ENCODE peak calls at places on chromosomes 6 and 20, in eight cellular contexts. One of them, this sample, is unnamed.

GRCh38 chr6:80254716-80255115 is 148.2 kb downstream of the BCKDHB start:
- DNase-seq in fibroblast of the aortic adventitia: peak
- DNase-seq in A549: no peak
- DNase-seq in HepG2: peak
- DNase-seq in esophagus squamous epithelium: no peak
- DNase-seq in CD8-positive, alpha-beta T cell: no peak
- DNase-seq in PC-3: no peak
- DNase-seq in dorsolateral prefrontal cortex: no peak
- DNase-seq in this sample: peak

GRCh38 chr20:51930775-51931174 is 128.5 kb upstream of the SALL4 start:
- DNase-seq in fibroblast of the aortic adventitia: peak
- DNase-seq in A549: peak
- DNase-seq in HepG2: no peak
- DNase-seq in esophagus squamous epithelium: no peak
- DNase-seq in CD8-positive, alpha-beta T cell: no peak
- DNase-seq in PC-3: peak
- DNase-seq in dorsolateral prefrontal cortex: no peak
- DNase-seq in this sample: peak

GRCh38 chr6:3635482-3635881 is 116.0 kb downstream of the PXDC1 start:
- DNase-seq in fibroblast of the aortic adventitia: no peak
- DNase-seq in A549: no peak
- DNase-seq in HepG2: no peak
- DNase-seq in esophagus squamous epithelium: no peak
- DNase-seq in CD8-positive, alpha-beta T cell: no peak
- DNase-seq in PC-3: no peak
- DNase-seq in dorsolateral prefrontal cortex: peak
- DNase-seq in this sample: no peak

GRCh38 chr6:72894091-72894490 is 272.2 kb downstream of the KCNQ5 start:
- DNase-seq in fibroblast of the aortic adventitia: no peak
- DNase-seq in A549: no peak
- DNase-seq in HepG2: no peak
- DNase-seq in esophagus squamous epithelium: no peak
- DNase-seq in CD8-positive, alpha-beta T cell: no peak
- DNase-seq in PC-3: peak
- DNase-seq in dorsolateral prefrontal cortex: no peak
- DNase-seq in this sample: no peak

GRCh38 chr6:44487002-44487401 is 99.5 kb downstream of the CDC5L start:
- DNase-seq in fibroblast of the aortic adventitia: no peak
- DNase-seq in A549: no peak
- DNase-seq in HepG2: no peak
- DNase-seq in esophagus squamous epithelium: no peak
- DNase-seq in CD8-positive, alpha-beta T cell: no peak
- DNase-seq in PC-3: no peak
- DNase-seq in dorsolateral prefrontal cortex: no peak
- DNase-seq in this sample: no peak

GRCh38 chr6:81812416-81812815 is 59.9 kb upstream of the TENT5A start:
- DNase-seq in fibroblast of the aortic adventitia: no peak
- DNase-seq in A549: no peak
- DNase-seq in HepG2: no peak
- DNase-seq in esophagus squamous epithelium: no peak
- DNase-seq in CD8-positive, alpha-beta T cell: no peak
- DNase-seq in PC-3: no peak
- DNase-seq in dorsolateral prefrontal cortex: no peak
- DNase-seq in this sample: no peak

GRCh38 chr6:56368484-56368883 is 121.1 kb upstream of the COL21A1 start:
- DNase-seq in fibroblast of the aortic adventitia: no peak
- DNase-seq in A549: no peak
- DNase-seq in HepG2: peak
- DNase-seq in esophagus squamous epithelium: no peak
- DNase-seq in CD8-positive, alpha-beta T cell: no peak
- DNase-seq in PC-3: no peak
- DNase-seq in dorsolateral prefrontal cortex: no peak
- DNase-seq in this sample: peak

GRCh38 chr6:105849741-105850140 is 236.4 kb upstream of the PRDM1 start:
- DNase-seq in fibroblast of the aortic adventitia: peak
- DNase-seq in A549: no peak
- DNase-seq in HepG2: no peak
- DNase-seq in esophagus squamous epithelium: no peak
- DNase-seq in CD8-positive, alpha-beta T cell: no peak
- DNase-seq in PC-3: peak
- DNase-seq in dorsolateral prefrontal cortex: no peak
- DNase-seq in this sample: no peak

GRCh38 chr20:20130399-20130798 is 78.1 kb downstream of the CFAP61 start:
- DNase-seq in fibroblast of the aortic adventitia: peak
- DNase-seq in A549: peak
- DNase-seq in HepG2: peak
- DNase-seq in esophagus squamous epithelium: no peak
- DNase-seq in CD8-positive, alpha-beta T cell: no peak
- DNase-seq in PC-3: peak
- DNase-seq in dorsolateral prefrontal cortex: no peak
- DNase-seq in this sample: peak

GRCh38 chr6:1103945-1104623 is 207.8 kb upstream of the FOXQ1 start:
- DNase-seq in fibroblast of the aortic adventitia: no peak
- DNase-seq in A549: no peak
- DNase-seq in HepG2: no peak
- DNase-seq in esophagus squamous epithelium: no peak
- DNase-seq in CD8-positive, alpha-beta T cell: no peak
- DNase-seq in PC-3: no peak
- DNase-seq in dorsolateral prefrontal cortex: no peak
- DNase-seq in this sample: no peak

GRCh38 chr20:32327087-32327681 is 30.9 kb upstream of the ASXL1 start:
- DNase-seq in fibroblast of the aortic adventitia: peak
- DNase-seq in A549: no peak
- DNase-seq in HepG2: peak
- DNase-seq in esophagus squamous epithelium: no peak
- DNase-seq in CD8-positive, alpha-beta T cell: no peak
- DNase-seq in PC-3: no peak
- DNase-seq in dorsolateral prefrontal cortex: no peak
- DNase-seq in this sample: peak

GRCh38 chr6:8803181-8803760 is 367.9 kb upstream of the SLC35B3 start:
- DNase-seq in fibroblast of the aortic adventitia: no peak
- DNase-seq in A549: no peak
- DNase-seq in HepG2: no peak
- DNase-seq in esophagus squamous epithelium: no peak
- DNase-seq in CD8-positive, alpha-beta T cell: no peak
- DNase-seq in PC-3: no peak
- DNase-seq in dorsolateral prefrontal cortex: no peak
- DNase-seq in this sample: no peak

GRCh38 chr20:56949318-56949717 is 317.1 kb downstream of the BMP7 start:
- DNase-seq in fibroblast of the aortic adventitia: no peak
- DNase-seq in A549: peak
- DNase-seq in HepG2: no peak
- DNase-seq in esophagus squamous epithelium: no peak
- DNase-seq in CD8-positive, alpha-beta T cell: no peak
- DNase-seq in PC-3: peak
- DNase-seq in dorsolateral prefrontal cortex: no peak
- DNase-seq in this sample: no peak

GRCh38 chr6:163099621-163100171 is 314.8 kb upstream of the QKI start:
- DNase-seq in fibroblast of the aortic adventitia: no peak
- DNase-seq in A549: no peak
- DNase-seq in HepG2: no peak
- DNase-seq in esophagus squamous epithelium: no peak
- DNase-seq in CD8-positive, alpha-beta T cell: no peak
- DNase-seq in PC-3: no peak
- DNase-seq in dorsolateral prefrontal cortex: no peak
- DNase-seq in this sample: no peak

GRCh38 chr6:80550271-80550670 is 443.8 kb downstream of the BCKDHB start:
- DNase-seq in fibroblast of the aortic adventitia: peak
- DNase-seq in A549: no peak
- DNase-seq in HepG2: no peak
- DNase-seq in esophagus squamous epithelium: no peak
- DNase-seq in CD8-positive, alpha-beta T cell: no peak
- DNase-seq in PC-3: no peak
- DNase-seq in dorsolateral prefrontal cortex: no peak
- DNase-seq in this sample: no peak

GRCh38 chr6:133889557-133890301 is 816 bp downstream of the TCF21 start:
- DNase-seq in fibroblast of the aortic adventitia: peak
- DNase-seq in A549: no peak
- DNase-seq in HepG2: no peak
- DNase-seq in esophagus squamous epithelium: no peak
- DNase-seq in CD8-positive, alpha-beta T cell: no peak
- DNase-seq in PC-3: no peak
- DNase-seq in dorsolateral prefrontal cortex: no peak
- DNase-seq in this sample: peak

GRCh38 chr6:139979021-139979721 is 604.7 kb upstream of the CITED2 start:
- DNase-seq in fibroblast of the aortic adventitia: no peak
- DNase-seq in A549: no peak
- DNase-seq in HepG2: no peak
- DNase-seq in esophagus squamous epithelium: no peak
- DNase-seq in CD8-positive, alpha-beta T cell: no peak
- DNase-seq in PC-3: no peak
- DNase-seq in dorsolateral prefrontal cortex: no peak
- DNase-seq in this sample: peak

GRCh38 chr6:7878401-7878964 is 32.1 kb downstream of the TXNDC5 start:
- DNase-seq in fibroblast of the aortic adventitia: no peak
- DNase-seq in A549: no peak
- DNase-seq in HepG2: no peak
- DNase-seq in esophagus squamous epithelium: no peak
- DNase-seq in CD8-positive, alpha-beta T cell: no peak
- DNase-seq in PC-3: no peak
- DNase-seq in dorsolateral prefrontal cortex: no peak
- DNase-seq in this sample: peak

GRCh38 chr20:23435675-23436539 is 3.6 kb upstream of the CSTL1 start:
- DNase-seq in fibroblast of the aortic adventitia: no peak
- DNase-seq in A549: no peak
- DNase-seq in HepG2: peak
- DNase-seq in esophagus squamous epithelium: no peak
- DNase-seq in CD8-positive, alpha-beta T cell: no peak
- DNase-seq in PC-3: no peak
- DNase-seq in dorsolateral prefrontal cortex: no peak
- DNase-seq in this sample: peak

GRCh38 chr20:34437330-34437986 is 74.4 kb downstream of the ITCH start:
- DNase-seq in fibroblast of the aortic adventitia: peak
- DNase-seq in A549: no peak
- DNase-seq in HepG2: no peak
- DNase-seq in esophagus squamous epithelium: no peak
- DNase-seq in CD8-positive, alpha-beta T cell: no peak
- DNase-seq in PC-3: no peak
- DNase-seq in dorsolateral prefrontal cortex: no peak
- DNase-seq in this sample: peak

GRCh38 chr6:118674772-118675171 is 23.4 kb upstream of the CEP85L start:
- DNase-seq in fibroblast of the aortic adventitia: no peak
- DNase-seq in A549: peak
- DNase-seq in HepG2: no peak
- DNase-seq in esophagus squamous epithelium: no peak
- DNase-seq in CD8-positive, alpha-beta T cell: no peak
- DNase-seq in PC-3: peak
- DNase-seq in dorsolateral prefrontal cortex: no peak
- DNase-seq in this sample: no peak

GRCh38 chr20:43731469-43731868 is 4.7 kb upstream of the GTSF1L start:
- DNase-seq in fibroblast of the aortic adventitia: peak
- DNase-seq in A549: no peak
- DNase-seq in HepG2: no peak
- DNase-seq in esophagus squamous epithelium: no peak
- DNase-seq in CD8-positive, alpha-beta T cell: no peak
- DNase-seq in PC-3: peak
- DNase-seq in dorsolateral prefrontal cortex: no peak
- DNase-seq in this sample: peak

GRCh38 chr6:143536866-143537691 is 25.6 kb upstream of the FUCA2 start:
- DNase-seq in fibroblast of the aortic adventitia: peak
- DNase-seq in A549: peak
- DNase-seq in HepG2: peak
- DNase-seq in esophagus squamous epithelium: no peak
- DNase-seq in CD8-positive, alpha-beta T cell: peak
- DNase-seq in PC-3: peak
- DNase-seq in dorsolateral prefrontal cortex: peak
- DNase-seq in this sample: peak
- TF ChIP-seq CTCF in fibroblast of the aortic adventitia: peak
- TF ChIP-seq CTCF in A549: peak
- TF ChIP-seq CTCF in HepG2: peak
- TF ChIP-seq CTCF in esophagus squamous epithelium: peak
- TF ChIP-seq CTCF in CD8-positive, alpha-beta T cell: peak
- TF ChIP-seq CTCF in PC-3: no peak
- TF ChIP-seq CTCF in dorsolateral prefrontal cortex: peak
- TF ChIP-seq CTCF in this sample: peak

DNA sequence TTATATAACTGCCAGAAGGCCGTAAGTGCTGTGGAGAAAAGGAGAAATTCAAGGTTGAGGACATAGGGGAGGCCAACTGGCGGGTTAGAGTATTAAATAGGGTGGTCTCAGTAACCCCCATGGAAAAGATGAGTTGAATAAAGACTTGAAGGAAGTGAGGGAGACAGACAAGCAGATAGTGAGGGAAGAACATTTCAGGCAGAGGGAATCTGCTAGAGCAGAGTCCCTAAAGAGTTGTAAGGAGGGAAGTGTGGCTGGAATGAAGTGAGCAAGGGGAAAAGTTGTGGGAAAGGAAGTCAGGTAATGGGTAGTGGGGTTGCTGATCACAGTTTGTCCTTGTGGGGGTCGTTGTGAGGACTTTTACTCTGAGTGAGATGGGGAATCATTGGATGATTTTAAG is 1.4 kb downstream of the KIFC1 start:
- DNase-seq in fibroblast of the aortic adventitia: no peak
- DNase-seq in A549: no peak
- DNase-seq in HepG2: no peak
- DNase-seq in esophagus squamous epithelium: no peak
- DNase-seq in CD8-positive, alpha-beta T cell: no peak
- DNase-seq in PC-3: no peak
- DNase-seq in dorsolateral prefrontal cortex: no peak
- DNase-seq in this sample: no peak
- H3K4me3 ChIP-seq in fibroblast of the aortic adventitia: peak
- H3K4me3 ChIP-seq in A549: peak
- H3K4me3 ChIP-seq in HepG2: peak
- H3K4me3 ChIP-seq in esophagus squamous epithelium: no peak
- H3K4me3 ChIP-seq in CD8-positive, alpha-beta T cell: no peak
- H3K4me3 ChIP-seq in PC-3: peak
- H3K4me3 ChIP-seq in dorsolateral prefrontal cortex: no peak
- H3K4me3 ChIP-seq in this sample: peak

GRCh38 chr6:37575221-37575620 is 75.5 kb upstream of the CCDC167 start:
- DNase-seq in fibroblast of the aortic adventitia: no peak
- DNase-seq in A549: no peak
- DNase-seq in HepG2: no peak
- DNase-seq in esophagus squamous epithelium: no peak
- DNase-seq in CD8-positive, alpha-beta T cell: no peak
- DNase-seq in PC-3: no peak
- DNase-seq in dorsolateral prefrontal cortex: no peak
- DNase-seq in this sample: no peak
- TF ChIP-seq CTCF in fibroblast of the aortic adventitia: no peak
- TF ChIP-seq CTCF in A549: no peak
- TF ChIP-seq CTCF in HepG2: no peak
- TF ChIP-seq CTCF in esophagus squamous epithelium: no peak
- TF ChIP-seq CTCF in CD8-positive, alpha-beta T cell: no peak
- TF ChIP-seq CTCF in PC-3: no peak
- TF ChIP-seq CTCF in dorsolateral prefrontal cortex: no peak
- TF ChIP-seq CTCF in this sample: no peak

DNA sequence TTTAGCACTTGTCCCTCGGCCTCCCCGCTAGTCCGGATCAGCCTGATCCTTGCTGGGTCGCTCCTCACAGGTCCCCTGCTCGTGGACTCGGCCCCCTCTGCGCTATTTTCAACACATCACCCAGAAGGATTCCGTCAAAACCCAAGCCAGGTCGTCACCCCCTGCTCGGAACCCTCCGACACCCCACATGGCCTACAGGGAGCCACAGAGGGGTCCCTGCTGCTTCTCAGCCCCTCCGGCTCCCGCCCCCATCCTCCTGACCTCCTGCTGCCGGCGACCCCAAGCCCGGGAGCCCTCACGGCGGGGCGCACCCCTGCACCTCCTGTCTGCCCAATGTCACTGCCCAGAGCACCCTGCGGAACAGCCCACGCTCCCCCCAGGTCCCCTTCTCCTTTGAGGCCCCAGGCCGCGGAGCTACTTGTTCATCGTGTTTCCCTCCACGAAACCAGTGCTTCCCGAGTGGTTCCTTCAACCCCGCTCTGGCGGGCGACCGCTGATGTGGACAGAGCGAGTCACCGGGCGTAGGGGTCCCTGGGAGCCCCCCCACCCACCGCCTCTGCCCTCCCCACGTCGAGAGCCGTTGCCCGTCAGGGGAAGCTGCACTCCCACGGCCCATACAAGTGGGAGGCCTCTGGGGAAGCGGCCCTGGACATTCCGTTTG is 638 bp upstream of the MYL9 start:
- DNase-seq in fibroblast of the aortic adventitia: no peak
- DNase-seq in A549: no peak
- DNase-seq in HepG2: no peak
- DNase-seq in esophagus squamous epithelium: no peak
- DNase-seq in CD8-positive, alpha-beta T cell: no peak
- DNase-seq in PC-3: no peak
- DNase-seq in dorsolateral prefrontal cortex: no peak
- DNase-seq in this sample: peak
- H3K4me3 ChIP-seq in fibroblast of the aortic adventitia: peak
- H3K4me3 ChIP-seq in A549: no peak
- H3K4me3 ChIP-seq in HepG2: no peak
- H3K4me3 ChIP-seq in esophagus squamous epithelium: peak
- H3K4me3 ChIP-seq in CD8-positive, alpha-beta T cell: no peak
- H3K4me3 ChIP-seq in PC-3: peak
- H3K4me3 ChIP-seq in dorsolateral prefrontal cortex: peak
- H3K4me3 ChIP-seq in this sample: peak